ENCODE peak calls at places on chromosomes 3 and 15, in four cellular contexts. One of them, this sample, is unnamed.

GRCh38 chr3:119091936-119092677 is 53.9 kb upstream of the TEX55 start:
- DNase-seq in CD8-positive, alpha-beta memory T cell: no peak
- DNase-seq in HS-5: no peak
- DNase-seq in sigmoid colon: no peak
- DNase-seq in this sample: no peak

GRCh38 chr3:119240582-119241434 is at the start of gene B4GALT4:
- DNase-seq in CD8-positive, alpha-beta memory T cell: peak
- DNase-seq in HS-5: no peak
- DNase-seq in sigmoid colon: peak
- DNase-seq in this sample: peak

GRCh38 chr15:29126208-29126536 is 143.4 kb downstream of the NSMCE3 start:
- DNase-seq in CD8-positive, alpha-beta memory T cell: no peak
- DNase-seq in HS-5: no peak
- DNase-seq in sigmoid colon: peak
- DNase-seq in this sample: no peak

GRCh38 chr3:64687381-64687780 is 419 bp downstream of the ADAMTS9 start:
- DNase-seq in CD8-positive, alpha-beta memory T cell: no peak
- DNase-seq in HS-5: no peak
- DNase-seq in sigmoid colon: no peak
- DNase-seq in this sample: no peak

GRCh38 chr3:177126015-177126773 is 71.1 kb downstream of the TBL1XR1 start:
- DNase-seq in CD8-positive, alpha-beta memory T cell: no peak
- DNase-seq in HS-5: peak
- DNase-seq in sigmoid colon: no peak
- DNase-seq in this sample: no peak

GRCh38 chr15:95319242-95319641 is 1011.3 kb upstream of the NR2F2 start:
- DNase-seq in CD8-positive, alpha-beta memory T cell: no peak
- DNase-seq in HS-5: no peak
- DNase-seq in sigmoid colon: no peak
- DNase-seq in this sample: no peak

GRCh38 chr3:23728651-23729117 is 77.1 kb upstream of the UBE2E1 start:
- DNase-seq in CD8-positive, alpha-beta memory T cell: no peak
- DNase-seq in HS-5: no peak
- DNase-seq in sigmoid colon: no peak
- DNase-seq in this sample: no peak

GRCh38 chr3:65425880-65426279 is 612.8 kb downstream of the MAGI1 start:
- DNase-seq in CD8-positive, alpha-beta memory T cell: no peak
- DNase-seq in HS-5: no peak
- DNase-seq in sigmoid colon: no peak
- DNase-seq in this sample: no peak

GRCh38 chr3:116000315-116000714 is 377.0 kb downstream of the GAP43 start:
- DNase-seq in CD8-positive, alpha-beta memory T cell: no peak
- DNase-seq in HS-5: peak
- DNase-seq in sigmoid colon: peak
- DNase-seq in this sample: no peak

GRCh38 chr3:141000027-141000663 is 51.0 kb upstream of the SPSB4 start:
- DNase-seq in CD8-positive, alpha-beta memory T cell: peak
- DNase-seq in HS-5: no peak
- DNase-seq in sigmoid colon: peak
- DNase-seq in this sample: peak

GRCh38 chr3:25662921-25663320 is 1.8 kb downstream of the TOP2B start:
- DNase-seq in CD8-positive, alpha-beta memory T cell: no peak
- DNase-seq in HS-5: no peak
- DNase-seq in sigmoid colon: no peak
- DNase-seq in this sample: no peak

GRCh38 chr3:4245671-4246070 is 57.5 kb upstream of the SETMAR start:
- DNase-seq in CD8-positive, alpha-beta memory T cell: no peak
- DNase-seq in HS-5: no peak
- DNase-seq in sigmoid colon: no peak
- DNase-seq in this sample: no peak

GRCh38 chr3:72347819-72348319 is 500.4 kb downstream of the SHQ1 start:
- DNase-seq in CD8-positive, alpha-beta memory T cell: no peak
- DNase-seq in HS-5: no peak
- DNase-seq in sigmoid colon: peak
- DNase-seq in this sample: peak

GRCh38 chr3:195880037-195880431 is 28.3 kb downstream of the TNK2 start:
- DNase-seq in CD8-positive, alpha-beta memory T cell: no peak
- DNase-seq in HS-5: no peak
- DNase-seq in sigmoid colon: no peak
- DNase-seq in this sample: no peak

GRCh38 chr15:96146711-96147110 is 183.8 kb upstream of the NR2F2 start:
- DNase-seq in CD8-positive, alpha-beta memory T cell: no peak
- DNase-seq in HS-5: no peak
- DNase-seq in sigmoid colon: no peak
- DNase-seq in this sample: no peak

GRCh38 chr3:10374311-10374710 is 53.4 kb upstream of the SEC13 start:
- DNase-seq in CD8-positive, alpha-beta memory T cell: no peak
- DNase-seq in HS-5: no peak
- DNase-seq in sigmoid colon: no peak
- DNase-seq in this sample: peak

GRCh38 chr3:36201546-36201945 is 178.8 kb upstream of the STAC start:
- DNase-seq in CD8-positive, alpha-beta memory T cell: no peak
- DNase-seq in HS-5: no peak
- DNase-seq in sigmoid colon: no peak
- DNase-seq in this sample: no peak

This sample was measured in globus pallidus.